ENCODE peak calls at places on chromosomes 13 and 19, in nine cellular contexts. Z, E, W, X, T, N, V, O and D are unnamed samples.

GRCh38 chr19:40284501-40285352 is at the start of gene AKT2:
- DNase-seq in Z (no peak), E (peak), W (peak), X (no peak), T (peak), N (no peak), V (peak), O (peak), D (no peak)

GRCh38 chr19:6273701-6274601 is 5.8 kb downstream of the MLLT1 start:
- DNase-seq in Z (peak), E (peak), W (no peak), X (peak), T (no peak), N (peak), V (peak), O (peak), D (peak)

GRCh38 chr13:46866150-46866549 is 30.7 kb downstream of the HTR2A start:
- DNase-seq in Z (no peak), E (peak), W (no peak), X (peak), T (no peak), N (peak), V (peak), O (peak), D (no peak)

GRCh38 chr19:46898731-46899130 is 37.9 kb downstream of the ARHGAP35 start:
- DNase-seq in Z (no peak), E (no peak), W (no peak), X (no peak), T (no peak), N (no peak), V (peak), O (peak), D (no peak)

GRCh38 chr13:31947506-31947905 is 84.1 kb upstream of the FRY start:
- DNase-seq in Z (no peak), E (no peak), W (no peak), X (no peak), T (no peak), N (no peak), V (peak), O (no peak), D (no peak)

GRCh38 chr13:95968906-95969305 is 84.3 kb downstream of the UGGT2 start:
- DNase-seq in Z (no peak), E (no peak), W (no peak), X (no peak), T (no peak), N (no peak), V (no peak), O (no peak), D (no peak)

GRCh38 chr19:18373892-18374629 is 11.9 kb upstream of the GDF15 start:
- DNase-seq in Z (peak), E (peak), W (peak), X (peak), T (no peak), N (peak), V (peak), O (peak), D (peak)

GRCh38 chr19:55907746-55908145 is 24.4 kb downstream of the NLRP13 start:
- DNase-seq in Z (no peak), E (no peak), W (no peak), X (no peak), T (no peak), N (no peak), V (no peak), O (no peak), D (no peak)

GRCh38 chr13:32838985-32839384 is 177.2 kb upstream of the KL start:
- DNase-seq in Z (no peak), E (no peak), W (no peak), X (no peak), T (no peak), N (no peak), V (peak), O (no peak), D (no peak)

GRCh38 chr13:80939581-80939980 is 598.7 kb upstream of the SPRY2 start:
- DNase-seq in Z (no peak), E (no peak), W (no peak), X (no peak), T (no peak), N (no peak), V (no peak), O (no peak), D (no peak)

GRCh38 chr19:40662925-40663711 is 27.3 kb downstream of the NUMBL start:
- DNase-seq in Z (peak), E (peak), W (peak), X (peak), T (peak), N (peak), V (peak), O (peak), D (peak)

GRCh38 chr13:29905845-29906244 is 55.4 kb upstream of the UBL3 start:
- DNase-seq in Z (no peak), E (peak), W (no peak), X (no peak), T (no peak), N (peak), V (peak), O (peak), D (no peak)

GRCh38 chr13:83780201-83780600 is 102.1 kb downstream of the SLITRK1 start:
- DNase-seq in Z (no peak), E (no peak), W (no peak), X (no peak), T (no peak), N (no peak), V (peak), O (peak), D (no peak)

GRCh38 chr13:44713793-44714469 is 137.8 kb upstream of the TSC22D1 start:
- DNase-seq in Z (no peak), E (peak), W (no peak), X (peak), T (no peak), N (no peak), V (peak), O (peak), D (peak)

GRCh38 chr19:14218615-14219330 is 12.8 kb upstream of the ADGRL1 start:
- DNase-seq in Z (no peak), E (no peak), W (no peak), X (no peak), T (no peak), N (no peak), V (peak), O (peak), D (no peak)

GRCh38 chr19:46428278-46429141 is at the start of gene PNMA8C:
- DNase-seq in Z (no peak), E (peak), W (peak), X (no peak), T (no peak), N (peak), V (peak), O (no peak), D (no peak)

GRCh38 chr13:100363351-100363750 is 225.2 kb downstream of the GGACT start:
- DNase-seq in Z (no peak), E (no peak), W (no peak), X (no peak), T (no peak), N (no peak), V (peak), O (peak), D (no peak)

GRCh38 chr13:39767791-39768564 is 112.5 kb downstream of the COG6 start:
- DNase-seq in Z (no peak), E (no peak), W (no peak), X (no peak), T (no peak), N (peak), V (no peak), O (no peak), D (no peak)

GRCh38 chr19:46639356-46640061 is 3.5 kb upstream of the GNG8 start:
- DNase-seq in Z (no peak), E (peak), W (no peak), X (peak), T (no peak), N (peak), V (peak), O (peak), D (no peak)

GRCh38 chr19:38304866-38305429 is 897 bp downstream of the C19orf33 start:
- DNase-seq in Z (peak), E (no peak), W (no peak), X (no peak), T (no peak), N (peak), V (no peak), O (no peak), D (no peak)

GRCh38 chr13:112722433-112723250 is 32.8 kb downstream of the ATP11A start:
- DNase-seq in Z (no peak), E (no peak), W (no peak), X (no peak), T (no peak), N (no peak), V (peak), O (peak), D (peak)

GRCh38 chr19:7679017-7679720 is 1.5 kb upstream of the TRAPPC5 start:
- DNase-seq in Z (no peak), E (no peak), W (peak), X (no peak), T (peak), N (peak), V (peak), O (no peak), D (no peak)

GRCh38 chr19:40141546-40141945 is 49.7 kb upstream of the MAP3K10 start:
- DNase-seq in Z (no peak), E (no peak), W (no peak), X (no peak), T (no peak), N (no peak), V (no peak), O (peak), D (no peak)

GRCh38 chr13:44068737-44069136 is 189.0 kb downstream of the LACC1 start:
- DNase-seq in Z (no peak), E (no peak), W (no peak), X (peak), T (no peak), N (no peak), V (peak), O (peak), D (peak)

GRCh38 chr13:112032186-112032835 is 34.6 kb upstream of the SOX1 start:
- DNase-seq in Z (no peak), E (no peak), W (no peak), X (no peak), T (no peak), N (no peak), V (no peak), O (no peak), D (no peak)

GRCh38 chr19:16872728-16873127 is 16.1 kb upstream of the F2RL3 start:
- DNase-seq in Z (no peak), E (no peak), W (no peak), X (no peak), T (no peak), N (no peak), V (no peak), O (no peak), D (no peak)

GRCh38 chr19:36092566-36092965 is 18.4 kb upstream of the OVOL3 start:
- DNase-seq in Z (no peak), E (no peak), W (no peak), X (no peak), T (no peak), N (no peak), V (no peak), O (no peak), D (no peak)

GRCh38 chr19:41264581-41265375 is 606 bp downstream of the HNRNPUL1 start:
- DNase-seq in Z (no peak), E (peak), W (peak), X (no peak), T (peak), N (peak), V (peak), O (peak), D (no peak)

GRCh38 chr13:60454425-60454824 is 57.4 kb downstream of the TDRD3 start:
- DNase-seq in Z (no peak), E (no peak), W (no peak), X (no peak), T (no peak), N (no peak), V (no peak), O (no peak), D (no peak)

GRCh38 chr19:35023428-35023827 is 6.8 kb upstream of the SCN1B start:
- DNase-seq in Z (no peak), E (peak), W (no peak), X (no peak), T (no peak), N (no peak), V (no peak), O (no peak), D (no peak)

GRCh38 chr13:97978661-97979450 is 25.4 kb downstream of the IPO5 start:
- DNase-seq in Z (no peak), E (no peak), W (no peak), X (peak), T (no peak), N (no peak), V (peak), O (peak), D (no peak)

GRCh38 chr13:112363867-112364528 is 12.2 kb upstream of the SPACA7 start:
- DNase-seq in Z (no peak), E (no peak), W (no peak), X (no peak), T (no peak), N (no peak), V (no peak), O (no peak), D (no peak)

GRCh38 chr13:59745395-59745788 is 418.3 kb downstream of the DIAPH3 start:
- DNase-seq in Z (no peak), E (no peak), W (no peak), X (no peak), T (no peak), N (no peak), V (peak), O (peak), D (no peak)

GRCh38 chr13:113114511-113115362 is 7.9 kb upstream of the F10 start:
- DNase-seq in Z (no peak), E (peak), W (no peak), X (no peak), T (no peak), N (peak), V (no peak), O (no peak), D (no peak)

GRCh38 chr13:46655727-46656180 is 102.8 kb downstream of the LRCH1 start:
- DNase-seq in Z (no peak), E (no peak), W (no peak), X (no peak), T (no peak), N (no peak), V (peak), O (peak), D (no peak)

GRCh38 chr13:100361504-100361903 is 227.1 kb downstream of the GGACT start:
- DNase-seq in Z (no peak), E (no peak), W (no peak), X (no peak), T (no peak), N (no peak), V (peak), O (peak), D (no peak)

GRCh38 chr13:79802389-79803140 is 321.6 kb downstream of the NDFIP2 start:
- DNase-seq in Z (no peak), E (no peak), W (no peak), X (no peak), T (no peak), N (no peak), V (no peak), O (no peak), D (no peak)

GRCh38 chr19:14005381-14006084 is 587 bp downstream of the RFX1 start:
- DNase-seq in Z (peak), E (peak), W (peak), X (peak), T (peak), N (peak), V (peak), O (peak), D (peak)